ENCODE peak calls at places on chromosomes 16 and 17, in ten cellular contexts. G is NCI-H1694; W is neural progenitor cell; S is lung; Q is stomach; A is hippocampal formation; J is heart right ventricle; Y is activated naive CD4-positive, alpha-beta T cell; M is stimulated activated naive CD8-positive, alpha-beta T cell treated with anti-CD3 and anti-CD28 coated beads, Interleukin-15, Interleukin-2, amounts not matched to agents 100 U/mL and 50 U/mL, for 24 hours; X is fibroblast of gingiva. F is an unnamed sample.
A peak's percentile ranks its signal among the peaks of the same experiment; 100 is the strongest.

GRCh38 chr16:11792404-11793260 is 4.4 kb downstream of the ZC3H7A start:
- DNase-seq in G (peak; percentile 48), W (no peak), S (peak; percentile 59), Q (peak; percentile 53), A (no peak), J (no peak), Y (no peak), M (no peak), X (no peak), F (no peak)

GRCh38 chr16:20308266-20308665 is 19.0 kb downstream of the GP2 start:
- DNase-seq in G (no peak), W (no peak), S (no peak), Q (no peak), A (no peak), J (no peak), Y (no peak), M (no peak), X (no peak), F (no peak)

GRCh38 chr17:76446449-76447231 is 6.3 kb downstream of the UBE2O start:
- DNase-seq in G (no peak), W (no peak), S (peak; percentile 61), Q (peak; percentile 42), A (no peak), J (no peak), Y (no peak), M (no peak), X (peak; percentile 71), F (peak; percentile 86)

GRCh38 chr16:79482011-79482410 is 118.5 kb downstream of the MAF start:
- DNase-seq in G (no peak), W (no peak), S (no peak), Q (no peak), A (no peak), J (no peak), Y (no peak), M (no peak), X (no peak), F (no peak)

GRCh38 chr17:8226536-8227237 is 16.3 kb upstream of the AURKB start:
- DNase-seq in G (peak; percentile 97), W (peak; percentile 94), S (peak; percentile 66), Q (peak; percentile 32), A (peak; percentile 70), J (peak; percentile 81), Y (no peak), M (peak; percentile 67), X (peak; percentile 91), F (peak; percentile 95)

GRCh38 chr16:5028950-5029475 is 4.7 kb downstream of the NAGPA start:
- DNase-seq in G (no peak), W (no peak), S (no peak), Q (no peak), A (no peak), J (no peak), Y (no peak), M (no peak), X (no peak), F (no peak)

GRCh38 chr16:85583491-85584181 is 29.5 kb upstream of the GSE1 start:
- DNase-seq in G (no peak), W (peak; percentile 83), S (no peak), Q (no peak), A (no peak), J (no peak), Y (no peak), M (peak; percentile 36), X (peak; percentile 69), F (no peak)

GRCh38 chr16:87880117-87880696 is 10.9 kb upstream of the SLC7A5 start:
- DNase-seq in G (no peak), W (no peak), S (no peak), Q (no peak), A (no peak), J (no peak), Y (no peak), M (no peak), X (no peak), F (no peak)

GRCh38 chr17:62998665-62999393 is 32.8 kb downstream of the TANC2 start:
- DNase-seq in G (no peak), W (no peak), S (no peak), Q (no peak), A (no peak), J (no peak), Y (no peak), M (no peak), X (no peak), F (no peak)

GRCh38 chr17:9456265-9456664 is 119.4 kb downstream of the STX8 start:
- DNase-seq in G (no peak), W (no peak), S (no peak), Q (no peak), A (no peak), J (peak; percentile 22), Y (no peak), M (no peak), X (peak; percentile 14), F (no peak)

GRCh38 chr17:79073706-79074088 is 927 bp upstream of the ENGASE start:
- DNase-seq in G (no peak), W (no peak), S (no peak), Q (no peak), A (no peak), J (no peak), Y (no peak), M (no peak), X (no peak), F (no peak)

GRCh38 chr16:50742521-50743150 is 750 bp downstream of the CYLD start:
- DNase-seq in G (no peak), W (peak; percentile 60), S (no peak), Q (no peak), A (no peak), J (peak; percentile 13), Y (peak; percentile 36), M (peak; percentile 51), X (peak; percentile 45), F (peak; percentile 23)

GRCh38 chr16:84450176-84450865 is 54.1 kb downstream of the MEAK7 start:
- DNase-seq in G (no peak), W (no peak), S (no peak), Q (peak; percentile 15), A (no peak), J (no peak), Y (no peak), M (no peak), X (no peak), F (no peak)

GRCh38 chr17:28346199-28346580 is 10.6 kb downstream of the TNFAIP1 start:
- DNase-seq in G (no peak), W (peak; percentile 26), S (no peak), Q (no peak), A (no peak), J (no peak), Y (no peak), M (no peak), X (no peak), F (no peak)

GRCh38 chr17:66633322-66633965 is 201.5 kb upstream of the CACNG5 start:
- DNase-seq in G (no peak), W (no peak), S (no peak), Q (no peak), A (no peak), J (no peak), Y (peak; percentile 11), M (peak; percentile 58), X (peak; percentile 59), F (no peak)

F was measured in MCF 10A.